ENCODE peak calls at places on chromosomes 3 and 15, in ten cellular contexts. S is AML-193, H is GM10248, W is neuronal stem cell, A is SHP77 treated with DMSO at 0.1 percent for 48 hours, I is cardiac muscle cell, F is H4, T is foreskin fibroblast, D is mucosa of gallbladder, J is endothelial cell. O is an unnamed sample.

GRCh38 chr15:60423540-60423939 is 25.8 kb upstream of the ANXA2 start:
- DNase-seq in D (no peak), A (no peak), J (peak; percentile 36), I (peak; percentile 93), T (peak; percentile 91), H (no peak), F (peak; percentile 86), W (peak; percentile 46), S (no peak), O (peak; percentile 91)

GRCh38 chr3:140004271-140004670 is 69.3 kb downstream of the CLSTN2 start:
- DNase-seq in D (no peak), J (no peak), W (no peak), T (no peak), H (no peak), F (no peak), A (no peak), S (no peak), I (no peak), O (no peak)

GRCh38 chr3:52240059-52240885 is 1.3 kb upstream of the TWF2 start:
- DNase-seq in A (peak; percentile 72), S (peak; percentile 81), J (peak; percentile 3), D (peak; percentile 59), I (peak; percentile 92), W (no peak), H (no peak), F (peak; percentile 85), T (peak; percentile 97), O (peak; percentile 92)

GRCh38 chr15:52529289-52529929 is 729 bp upstream of the MYO5A start:
- DNase-seq in J (no peak), H (peak; percentile 21), I (no peak), W (peak; percentile 11), F (no peak), D (no peak), S (no peak), T (no peak), A (peak; percentile 45), O (peak; percentile 16)

GRCh38 chr3:179450321-179450720 is 949 bp downstream of the GNB4 start:
- DNase-seq in D (no peak), F (no peak), H (no peak), T (peak; percentile 39), W (no peak), J (no peak), S (peak; percentile 48), A (no peak), I (peak; percentile 32), O (peak; percentile 41)

GRCh38 chr3:184332370-184333090 is 4.9 kb upstream of the FAM131A start:
- DNase-seq in D (no peak), W (no peak), T (peak; percentile 90), H (no peak), A (no peak), J (peak; percentile 49), S (no peak), F (peak; percentile 57), I (peak; percentile 87), O (peak; percentile 92)

GRCh38 chr3:5016218-5017161 is 37.3 kb downstream of the BHLHE40 start:
- DNase-seq in D (peak; percentile 77), F (peak; percentile 71), T (peak; percentile 60), H (peak; percentile 54), A (no peak), W (no peak), S (peak; percentile 54), I (peak; percentile 60), J (no peak), O (peak; percentile 39)

GRCh38 chr15:88664151-88664778 is 25.4 kb downstream of the ISG20 start:
- DNase-seq in T (no peak), F (no peak), S (peak; percentile 12), D (peak; percentile 54), A (no peak), I (peak; percentile 38), H (no peak), J (no peak), W (no peak), O (peak; percentile 22)

GRCh38 chr15:57920916-57921315 is 144.6 kb downstream of the ALDH1A2 start:
- DNase-seq in T (peak; percentile 22), F (no peak), H (no peak), A (no peak), I (peak; percentile 26), W (no peak), J (no peak), S (no peak), D (no peak), O (no peak)

GRCh38 chr3:146464005-146464595 is 5.3 kb downstream of the PLSCR2 start:
- DNase-seq in S (no peak), A (no peak), H (no peak), W (no peak), F (no peak), T (peak; percentile 70), J (no peak), I (peak; percentile 25), D (no peak), O (peak; percentile 79)

GRCh38 chr3:32862247-32863013 is 44.6 kb downstream of the TRIM71 start:
- DNase-seq in S (no peak), H (no peak), A (no peak), J (no peak), T (no peak), D (no peak), I (no peak), F (no peak), W (no peak), O (no peak)

GRCh38 chr3:171876651-171877272 is 33.6 kb downstream of the TMEM212 start:
- DNase-seq in S (no peak), J (no peak), T (peak; percentile 83), A (no peak), I (peak; percentile 97), F (peak; percentile 78), D (no peak), H (no peak), W (no peak), O (peak; percentile 90)

GRCh38 chr3:111867889-111868426 is 8.9 kb downstream of the PHLDB2 start:
- DNase-seq in S (no peak), H (no peak), W (no peak), I (no peak), F (no peak), A (no peak), D (no peak), J (no peak), T (no peak), O (no peak)

GRCh38 chr15:70604671-70605070 is 158.7 kb downstream of the UACA start:
- DNase-seq in F (no peak), D (no peak), I (peak; percentile 57), H (no peak), S (no peak), W (no peak), J (no peak), A (no peak), T (peak; percentile 41), O (no peak)

GRCh38 chr3:53161345-53161819 is 373 bp downstream of the PRKCD start:
- DNase-seq in W (no peak), I (no peak), D (no peak), T (peak; percentile 48), J (no peak), F (no peak), H (no peak), S (no peak), A (no peak), O (no peak)

GRCh38 chr15:23416349-23417276 is 30.4 kb downstream of the GOLGA6L2 start:
- DNase-seq in H (no peak), D (no peak), I (no peak), T (no peak), F (no peak), S (no peak), J (no peak), W (no peak), A (no peak), O (no peak)

GRCh38 chr3:57017481-57017880 is 43.0 kb upstream of the SPATA12 start:
- DNase-seq in S (no peak), J (no peak), A (no peak), T (peak; percentile 32), D (peak; percentile 45), H (no peak), F (peak; percentile 45), W (no peak), I (peak; percentile 41), O (no peak)

GRCh38 chr3:64221564-64222257 is 3.6 kb downstream of the PRICKLE2 start:
- DNase-seq in I (no peak), S (no peak), T (no peak), W (no peak), F (no peak), J (no peak), H (no peak), A (no peak), D (no peak), O (no peak)

GRCh38 chr3:196207159-196207832 is 3.9 kb downstream of the ZDHHC19 start:
- DNase-seq in F (no peak), D (no peak), I (no peak), J (no peak), T (no peak), W (no peak), A (no peak), H (no peak), S (no peak), O (no peak)

GRCh38 chr3:10292505-10293419 is at the start of gene GHRL:
- DNase-seq in I (peak; percentile 53), T (no peak), J (no peak), H (peak; percentile 74), F (no peak), W (no peak), A (no peak), S (peak; percentile 94), D (no peak), O (no peak)

GRCh38 chr3:185932213-185932612 is 5.6 kb downstream of the TRA2B start:
- DNase-seq in J (no peak), S (no peak), H (no peak), D (no peak), W (no peak), A (no peak), I (no peak), F (no peak), T (peak; percentile 13), O (no peak)

GRCh38 chr3:8638994-8639393 is 5.6 kb downstream of the SSUH2 start:
- DNase-seq in I (no peak), S (no peak), D (no peak), J (no peak), W (no peak), H (no peak), A (no peak), F (no peak), T (no peak), O (no peak)

GRCh38 chr3:127073931-127074820 is 91.3 kb downstream of the PLXNA1 start:
- DNase-seq in A (no peak), W (no peak), S (no peak), J (no peak), F (peak; percentile 31), I (peak; percentile 60), T (peak; percentile 17), D (no peak), H (no peak), O (no peak)

GRCh38 chr3:58998476-58999117 is 51.2 kb downstream of the CFAP20DC start:
- DNase-seq in F (peak; percentile 60), D (no peak), J (no peak), I (peak; percentile 80), A (no peak), W (no peak), S (no peak), T (peak; percentile 97), H (no peak), O (peak; percentile 98)

GRCh38 chr15:84766461-84767005 is 18.1 kb downstream of the ZNF592 start:
- DNase-seq in J (no peak), W (no peak), F (no peak), H (no peak), S (no peak), I (no peak), T (peak; percentile 81), D (no peak), A (no peak), O (no peak)

GRCh38 chr15:74375303-74375693 is 7.9 kb upstream of the CYP11A1 start:
- DNase-seq in F (peak; percentile 72), J (peak; percentile 86), H (peak; percentile 79), W (peak; percentile 74), D (peak; percentile 86), S (peak; percentile 70), I (peak; percentile 88), A (peak; percentile 35), T (peak; percentile 88), O (peak; percentile 66)

GRCh38 chr3:189507856-189508255 is 123.3 kb upstream of the TP63 start:
- DNase-seq in H (peak; percentile 17), A (no peak), S (peak; percentile 84), D (no peak), J (no peak), W (no peak), I (no peak), F (no peak), T (no peak), O (no peak)

GRCh38 chr3:128282392-128283196 is 129.3 kb downstream of the EEFSEC start:
- DNase-seq in W (no peak), H (no peak), A (no peak), D (peak; percentile 30), F (no peak), I (peak; percentile 72), S (no peak), T (peak; percentile 59), J (no peak), O (no peak)

O was measured in HCEC 1CT.